ENCODE peak calls at places on chromosomes 16 and 17, in six cellular contexts. One of them, this sample, is unnamed.

GRCh38 chr16:89437251-89437987 is 52.9 kb downstream of the ANKRD11 start:
- DNase-seq in HL-60: no peak
- DNase-seq in lower leg skin: no peak
- DNase-seq in MV-4-11: no peak
- DNase-seq in right cardiac atrium: peak
- DNase-seq in activated T-cell treated with anti-CD3 and anti-CD28 coated beads, Interleukin-2, amount 50 U/mL, for 48 hours: no peak
- DNase-seq in this sample: no peak

GRCh38 chr17:45436161-45436560 is 3.5 kb upstream of the ARHGAP27 start:
- DNase-seq in MV-4-11: no peak
- DNase-seq in HL-60: no peak
- DNase-seq in lower leg skin: no peak
- DNase-seq in right cardiac atrium: no peak
- DNase-seq in activated T-cell treated with anti-CD3 and anti-CD28 coated beads, Interleukin-2, amount 50 U/mL, for 48 hours: no peak
- DNase-seq in this sample: no peak

GRCh38 chr16:23500866-23501234 is 9.4 kb downstream of the GGA2 start:
- DNase-seq in lower leg skin: no peak
- DNase-seq in activated T-cell treated with anti-CD3 and anti-CD28 coated beads, Interleukin-2, amount 50 U/mL, for 48 hours: no peak
- DNase-seq in MV-4-11: peak
- DNase-seq in HL-60: no peak
- DNase-seq in right cardiac atrium: no peak
- DNase-seq in this sample: no peak

GRCh38 chr16:48098472-48098871 is 57.3 kb downstream of the ABCC12 start:
- DNase-seq in MV-4-11: no peak
- DNase-seq in right cardiac atrium: no peak
- DNase-seq in HL-60: no peak
- DNase-seq in activated T-cell treated with anti-CD3 and anti-CD28 coated beads, Interleukin-2, amount 50 U/mL, for 48 hours: no peak
- DNase-seq in lower leg skin: no peak
- DNase-seq in this sample: no peak

GRCh38 chr17:62668091-62668804 is 40.8 kb downstream of the MRC2 start:
- DNase-seq in lower leg skin: no peak
- DNase-seq in activated T-cell treated with anti-CD3 and anti-CD28 coated beads, Interleukin-2, amount 50 U/mL, for 48 hours: no peak
- DNase-seq in right cardiac atrium: no peak
- DNase-seq in MV-4-11: no peak
- DNase-seq in HL-60: no peak
- DNase-seq in this sample: no peak

GRCh38 chr16:79707867-79708266 is 107.3 kb upstream of the MAF start:
- DNase-seq in activated T-cell treated with anti-CD3 and anti-CD28 coated beads, Interleukin-2, amount 50 U/mL, for 48 hours: no peak
- DNase-seq in HL-60: no peak
- DNase-seq in lower leg skin: peak
- DNase-seq in right cardiac atrium: peak
- DNase-seq in MV-4-11: no peak
- DNase-seq in this sample: no peak

GRCh38 chr16:12532871-12533610 is 270.6 kb downstream of the CPPED1 start:
- DNase-seq in HL-60: no peak
- DNase-seq in lower leg skin: no peak
- DNase-seq in activated T-cell treated with anti-CD3 and anti-CD28 coated beads, Interleukin-2, amount 50 U/mL, for 48 hours: peak
- DNase-seq in right cardiac atrium: peak
- DNase-seq in MV-4-11: no peak
- DNase-seq in this sample: no peak

GRCh38 chr17:34254146-34254545 is 939 bp upstream of the CCL2 start:
- DNase-seq in HL-60: no peak
- DNase-seq in right cardiac atrium: peak
- DNase-seq in MV-4-11: no peak
- DNase-seq in lower leg skin: no peak
- DNase-seq in activated T-cell treated with anti-CD3 and anti-CD28 coated beads, Interleukin-2, amount 50 U/mL, for 48 hours: no peak
- DNase-seq in this sample: no peak